ENCODE peak calls at places on chromosomes 13 and 19, in four cellular contexts. H is Peyer's patch, P is thoracic aorta, R is HepG2. V is an unnamed sample.

GRCh38 chr13:36051082-36051481 is 80.1 kb downstream of the DCLK1 start:
- DNase-seq in H (no peak), P (no peak), R (no peak), V (no peak)

GRCh38 chr13:27151798-27152599 is 19.6 kb downstream of the USP12 start:
- DNase-seq in H (no peak), P (no peak), R (peak; percentile 55), V (no peak)

GRCh38 chr13:51769455-51770127 is 34.4 kb downstream of the DHRS12 start:
- DNase-seq in H (peak; percentile 48), P (no peak), R (no peak), V (no peak)

GRCh38 chr19:54105796-54106195 is 3.1 kb downstream of the NDUFA3 start:
- DNase-seq in H (no peak), P (no peak), R (no peak), V (no peak)

GRCh38 chr13:99258210-99258860 is at the start of gene GPR18:
- DNase-seq in H (no peak), P (no peak), R (no peak), V (no peak)

GRCh38 chr13:38630780-38631179 is 56.1 kb upstream of the FREM2 start:
- DNase-seq in H (no peak), P (no peak), R (no peak), V (no peak)

GRCh38 chr13:32246468-32246867 is 68.7 kb downstream of the ZAR1L start:
- DNase-seq in H (no peak), P (no peak), R (peak; percentile 67), V (no peak)

GRCh38 chr13:43787518-43787891 is 733 bp upstream of the ENOX1 start:
- DNase-seq in H (no peak), P (no peak), R (no peak), V (no peak)

GRCh38 chr19:2540646-2541454 is 64.9 kb downstream of the GADD45B start:
- DNase-seq in H (peak; percentile 81), P (peak; percentile 75), R (peak; percentile 95), V (no peak)

GRCh38 chr19:46179076-46179740 is 31.2 kb downstream of the IGFL2 start:
- DNase-seq in H (no peak), P (no peak), R (no peak), V (no peak)

GRCh38 chr19:35142531-35143230 is 374 bp upstream of the FXYD7 start:
- DNase-seq in H (peak; percentile 70), P (no peak), R (no peak), V (peak; percentile 69)

GRCh38 chr19:8335343-8336071 is 7.6 kb downstream of the KANK3 start:
- DNase-seq in H (peak; percentile 58), P (no peak), R (no peak), V (no peak)

GRCh38 chr13:64423467-64423866 is 2806.7 kb downstream of the PCDH9 start:
- DNase-seq in H (no peak), P (no peak), R (no peak), V (no peak)
- H3K9me3 ChIP-seq in H (no peaks in the 10 kb centered on the region), P (no peaks in the 10 kb centered on the region), R (no peaks in the 10 kb centered on the region), V (peaks cover 4% of the 10 kb centered on the region)

DNA sequence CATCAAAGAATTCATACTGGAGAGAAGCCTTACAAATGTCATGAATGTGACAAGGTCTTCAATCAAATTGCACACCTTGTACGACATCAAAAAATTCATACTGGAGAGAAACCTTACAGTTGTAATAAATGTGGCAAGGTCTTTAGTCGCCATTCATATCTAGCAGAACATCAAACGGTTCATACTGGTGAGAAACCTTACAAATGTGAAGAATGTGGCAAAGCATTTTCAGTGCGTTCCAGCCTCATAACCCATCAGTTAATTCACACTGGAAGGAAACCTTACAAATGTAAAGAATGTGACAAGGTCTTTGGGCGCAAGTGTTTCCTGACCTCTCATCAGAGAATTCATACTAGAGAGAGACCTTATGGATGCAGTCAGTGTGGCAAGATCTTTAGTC is 13.2 kb upstream of the ZNF534 start:
- DNase-seq in H (no peak), P (no peak), R (no peak), V (no peak)
- H3K9me3 ChIP-seq in H (peaks cover 46% of the 10 kb centered on the region), P (peaks cover 94% of the 10 kb centered on the region), R (peaks cover 100% of the 10 kb centered on the region), V (peaks cover 41% of the 10 kb centered on the region)

DNA sequence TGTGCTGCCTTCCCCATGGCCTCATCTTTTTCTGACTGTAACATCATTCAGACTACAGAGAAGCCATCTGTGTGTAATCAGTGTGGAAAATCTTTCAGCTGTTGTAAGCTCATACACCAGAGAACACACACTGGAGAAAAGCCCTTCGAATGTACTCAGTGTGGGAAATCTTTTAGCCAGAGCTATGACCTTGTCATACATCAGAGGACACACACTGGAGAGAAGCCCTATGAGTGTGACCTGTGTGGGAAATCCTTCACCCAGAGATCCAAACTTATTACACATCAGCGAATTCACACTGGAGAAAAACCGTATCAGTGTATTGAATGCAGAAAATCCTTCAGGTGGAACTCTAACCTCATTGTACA is 17.2 kb upstream of the ZNF8 start:
- DNase-seq in H (no peak), P (no peak), R (no peak), V (no peak)
- H3K9me3 ChIP-seq in H (peaks cover 98% of the 10 kb centered on the region), P (peaks cover 97% of the 10 kb centered on the region), R (peaks cover 97% of the 10 kb centered on the region), V (peaks cover 75% of the 10 kb centered on the region)

DNA sequence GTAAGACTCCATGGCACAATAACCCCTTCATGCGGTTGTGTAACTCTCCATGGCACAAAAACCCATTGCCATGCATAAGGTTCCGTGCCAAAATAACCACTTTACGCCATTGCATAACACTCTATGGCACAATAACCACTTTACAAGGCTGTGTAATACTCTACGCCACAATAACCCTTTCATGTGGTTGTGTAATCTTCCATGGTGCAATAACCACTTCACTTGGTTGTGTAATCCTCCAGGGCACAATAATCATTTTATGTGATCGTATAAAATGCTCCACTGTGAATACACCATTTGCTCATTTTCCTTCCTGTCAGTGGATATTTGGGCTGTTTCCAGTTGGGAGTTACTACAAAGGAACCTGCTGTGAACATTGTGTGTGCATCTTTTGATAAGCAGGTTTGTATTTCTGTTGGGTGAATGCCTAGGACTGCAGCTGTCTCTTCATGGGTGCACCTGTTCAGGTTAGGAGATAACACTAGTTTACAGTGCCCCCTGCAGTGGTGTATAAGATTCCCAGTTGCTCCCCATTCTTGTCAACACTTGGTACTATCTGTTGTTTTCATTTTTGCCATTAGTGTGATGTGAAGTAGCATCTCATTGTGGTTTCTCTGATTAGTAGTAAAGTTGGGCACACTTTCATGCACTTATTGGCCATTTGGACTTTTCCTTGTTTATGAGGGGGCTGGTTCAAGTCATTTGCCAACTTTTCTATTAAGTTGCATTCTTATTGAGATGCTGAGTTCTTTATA is 21.1 kb upstream of the ZSCAN18 start:
- DNase-seq in H (no peak), P (no peak), R (no peak), V (no peak)
- H3K9me3 ChIP-seq in H (peaks cover 75% of the 10 kb centered on the region), P (peaks cover 74% of the 10 kb centered on the region), R (peaks cover 89% of the 10 kb centered on the region), V (peaks cover 31% of the 10 kb centered on the region)

GRCh38 chr19:44163789-44164188 is 1.1 kb upstream of the ZNF226 start:
- DNase-seq in H (no peak), P (no peak), R (no peak), V (no peak)

GRCh38 chr19:44164673-44165512 is at the start of gene ZNF226:
- DNase-seq in H (peak; percentile 82), P (peak; percentile 83), R (peak; percentile 99), V (peak; percentile 40)

GRCh38 chr19:44164327-44164672 is 600 bp upstream of the ZNF226 start:
- DNase-seq in H (no peak), P (no peak), R (no peak), V (no peak)
- H3K9me3 ChIP-seq in H (peaks cover 5% of the 10 kb centered on the region), P (peaks cover 39% of the 10 kb centered on the region), R (no peaks in the 10 kb centered on the region), V (peaks cover 11% of the 10 kb centered on the region)